ENCODE peak calls at places on chromosome 1, in ten cellular contexts. Z, H, Q, I, V, F, W, E, C and B are unnamed samples.

GRCh38 chr1:27937524-27937836 is 2.7 kb downstream of the SMPDL3B start:
- DNase-seq in Z (no peak), H (no peak), Q (no peak), I (no peak), V (no peak), F (no peak), W (no peak), E (no peak), C (no peak), B (no peak)

GRCh38 chr1:156706647-156707008 is 1.2 kb upstream of the CRABP2 start:
- DNase-seq in Z (peak; percentile 69), H (peak; percentile 81), Q (no peak), I (no peak), V (no peak), F (peak; percentile 65), W (no peak), E (peak; percentile 68), C (no peak), B (no peak)

GRCh38 chr1:166159656-166160055 is 7.1 kb downstream of the FAM78B start:
- DNase-seq in Z (no peak), H (no peak), Q (no peak), I (no peak), V (no peak), F (no peak), W (no peak), E (no peak), C (no peak), B (no peak)

GRCh38 chr1:237507005-237507404 is 383.7 kb downstream of the ZP4 start:
- DNase-seq in Z (no peak), H (no peak), Q (no peak), I (no peak), V (no peak), F (no peak), W (no peak), E (no peak), C (no peak), B (no peak)

GRCh38 chr1:201487742-201488141 is 18.8 kb upstream of the PHLDA3 start:
- DNase-seq in Z (no peak), H (no peak), Q (no peak), I (no peak), V (no peak), F (no peak), W (no peak), E (peak; percentile 28), C (no peak), B (no peak)

GRCh38 chr1:25356848-25357247 is 18.7 kb downstream of the TMEM50A start:
- DNase-seq in Z (no peak), H (no peak), Q (no peak), I (peak; percentile 48), V (no peak), F (no peak), W (no peak), E (no peak), C (no peak), B (no peak)

GRCh38 chr1:23810818-23811420 is 10.4 kb upstream of the GALE start:
- DNase-seq in Z (no peak), H (no peak), Q (peak; percentile 59), I (peak; percentile 57), V (no peak), F (peak; percentile 49), W (no peak), E (peak; percentile 51), C (peak; percentile 61), B (no peak)

GRCh38 chr1:116666090-116666489 is 1.4 kb downstream of the IGSF3 start:
- DNase-seq in Z (no peak), H (no peak), Q (no peak), I (no peak), V (no peak), F (no peak), W (no peak), E (no peak), C (no peak), B (no peak)

GRCh38 chr1:24594328-24594598 is 38.4 kb downstream of the NCMAP start:
- DNase-seq in Z (no peak), H (no peak), Q (no peak), I (peak; percentile 92), V (no peak), F (no peak), W (no peak), E (no peak), C (no peak), B (no peak)

GRCh38 chr1:2101946-2102345 is 51.7 kb downstream of the PRKCZ start:
- DNase-seq in Z (no peak), H (no peak), Q (no peak), I (no peak), V (no peak), F (no peak), W (no peak), E (no peak), C (no peak), B (no peak)

DNA sequence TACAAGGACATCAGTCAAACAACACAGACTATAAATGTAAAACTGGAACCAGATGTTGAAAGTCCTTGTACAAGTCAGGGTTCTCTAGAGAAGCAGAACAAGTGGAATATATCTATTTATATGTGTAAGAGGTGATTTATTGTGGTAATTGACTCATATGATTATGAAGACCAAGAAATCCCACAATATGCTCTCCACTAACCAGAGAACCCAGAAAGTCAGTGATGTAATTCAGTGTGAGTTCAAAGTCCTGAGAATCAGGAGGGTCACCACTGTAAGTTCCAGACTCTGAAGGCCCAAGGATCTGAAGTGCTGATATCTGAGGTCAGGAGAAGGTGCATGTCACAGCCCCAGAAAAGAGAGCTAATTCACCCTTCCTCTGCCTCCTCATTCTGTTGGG is 57.0 kb downstream of the LRRC53 start:
- DNase-seq in Z (no peak), H (no peak), Q (no peak), I (no peak), V (peak; percentile 23), F (no peak), W (no peak), E (no peak), C (no peak), B (no peak)
- TF ChIP-seq CTCF in Z (no peak), H (no peak), Q (no peak), I (no peak), V (no peak), F (no peak), W (no peak), E (no peak), C (no peak), B (no peak)

GRCh38 chr1:112715264-112716053 is at the start of gene PPM1J:
- DNase-seq in Z (peak; percentile 99), H (peak; percentile 97), Q (peak; percentile 100), I (peak; percentile 89), V (peak; percentile 71), F (peak; percentile 98), W (peak; percentile 70), E (peak; percentile 97), C (peak; percentile 97), B (peak; percentile 98)

GRCh38 chr1:112716133-112716720 is 1.1 kb upstream of the PPM1J start:
- DNase-seq in Z (peak; percentile 84), H (peak; percentile 89), Q (peak; percentile 87), I (peak; percentile 87), V (peak; percentile 67), F (peak; percentile 87), W (peak; percentile 81), E (peak; percentile 95), C (peak; percentile 83), B (no peak)

GRCh38 chr1:112712701-112713128 is 2.4 kb downstream of the PPM1J start:
- DNase-seq in Z (no peak), H (no peak), Q (no peak), I (no peak), V (no peak), F (no peak), W (no peak), E (no peak), C (no peak), B (no peak)

GRCh38 chr1:112713466-112714312 is 1.4 kb downstream of the PPM1J start:
- DNase-seq in Z (peak; percentile 40), H (no peak), Q (peak; percentile 83), I (no peak), V (no peak), F (no peak), W (no peak), E (no peak), C (no peak), B (no peak)

DNA sequence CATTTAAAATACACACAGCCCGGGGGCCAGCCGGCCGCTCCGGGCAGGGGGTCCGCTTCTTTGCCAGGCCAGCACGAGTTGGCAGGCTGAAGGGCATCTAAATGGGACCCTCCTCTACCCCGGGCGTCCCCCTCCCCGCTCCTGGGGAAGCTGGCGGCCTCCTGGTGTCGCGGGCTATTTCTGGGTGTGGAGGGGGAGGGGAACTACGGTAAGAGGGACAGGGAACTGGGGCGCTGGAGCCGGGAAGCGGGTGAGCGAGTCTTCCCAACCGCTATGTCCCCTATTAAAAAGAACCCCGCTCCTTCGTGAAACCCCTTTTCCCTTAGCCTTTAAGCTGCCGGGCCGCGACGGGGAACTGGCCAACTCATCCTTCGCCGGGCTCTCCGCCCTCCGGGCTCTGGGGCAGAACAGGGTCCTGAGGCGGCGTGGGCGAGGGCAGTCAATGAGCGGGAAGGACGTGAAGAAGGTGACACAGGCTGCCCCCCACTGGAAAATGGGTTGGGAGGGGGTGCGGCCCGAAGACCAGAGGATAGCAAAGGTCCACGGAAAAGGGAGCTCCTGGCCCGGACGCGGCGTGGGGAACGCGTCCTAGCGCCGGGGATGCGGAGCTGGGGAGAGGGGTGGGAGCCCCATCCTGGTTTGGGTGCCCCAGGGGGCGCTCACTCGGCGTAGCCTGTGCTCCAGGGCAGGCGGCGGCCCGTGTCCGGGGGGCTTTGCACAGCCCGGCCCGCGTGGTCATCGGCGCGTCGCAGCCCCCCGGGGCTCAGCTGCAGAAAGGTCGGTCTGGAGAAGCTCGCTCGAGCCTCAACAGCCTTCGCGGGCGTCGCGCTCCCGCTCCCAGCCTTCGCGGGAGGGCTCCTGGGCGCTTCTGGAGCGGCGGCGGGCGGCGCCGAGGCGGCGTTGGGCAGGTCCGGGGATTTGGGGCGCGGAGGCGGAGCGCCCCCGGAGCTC is 544 bp downstream of the PPM1J start:
- DNase-seq in Z (peak; percentile 47), H (peak; percentile 68), Q (peak; percentile 32), I (no peak), V (no peak), F (no peak), W (no peak), E (no peak), C (peak; percentile 26), B (no peak)
- TF ChIP-seq CTCF in Z (no peak), H (no peak), Q (no peak), I (peak; percentile 25), V (no peak), F (no peak), W (no peak), E (no peak), C (no peak), B (no peak)

DNA sequence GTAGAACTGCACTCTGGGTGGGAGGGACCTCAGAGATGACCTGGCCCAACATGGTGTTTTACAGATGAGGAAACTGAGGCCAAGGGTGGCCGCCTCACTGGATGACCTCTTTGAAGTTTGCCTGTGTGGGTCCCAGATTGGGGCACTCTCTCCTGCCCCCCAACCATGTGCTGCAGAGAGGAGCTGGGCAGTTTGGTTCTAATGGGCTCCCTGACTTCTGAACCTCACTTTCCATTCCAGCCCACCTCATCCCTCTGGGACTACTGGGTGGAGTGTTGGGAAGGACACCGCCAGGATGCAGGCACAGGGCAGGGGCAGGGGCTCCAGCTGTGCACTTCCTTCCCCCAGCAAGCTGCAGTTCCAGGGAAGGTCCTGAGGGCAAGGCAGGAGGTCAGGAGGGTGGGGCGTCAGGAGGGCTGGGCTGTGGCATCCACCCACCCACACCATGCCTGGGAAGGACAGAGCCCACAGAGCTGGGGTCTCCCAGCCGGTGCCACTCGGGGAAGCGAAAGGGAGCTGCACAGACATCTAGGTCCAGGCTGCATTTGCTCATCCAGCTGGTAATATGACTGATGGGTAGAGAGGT is 10.3 kb upstream of the EPS8L3 start:
- DNase-seq in Z (no peak), H (peak; percentile 35), Q (no peak), I (no peak), V (no peak), F (no peak), W (no peak), E (no peak), C (no peak), B (no peak)
- TF ChIP-seq CTCF in Z (no peak), H (no peak), Q (peak; percentile 36), I (no peak), V (no peak), F (no peak), W (no peak), E (no peak), C (no peak), B (no peak)

GRCh38 chr1:80155371-80155770 is 1148.8 kb upstream of the ADGRL4 start:
- DNase-seq in Z (no peak), H (no peak), Q (no peak), I (peak; percentile 25), V (no peak), F (no peak), W (no peak), E (peak; percentile 4), C (no peak), B (no peak)
- TF ChIP-seq CTCF in Z (no peak), H (no peak), Q (no peak), I (peak; percentile 23), V (no peak), F (no peak), W (peak; percentile 20), E (no peak), C (no peak), B (no peak)